ENCODE peak calls at places on chromosome 20, in four cellular contexts. One of them, this sample, is unnamed.
A peak's percentile ranks its signal among the peaks of the same experiment; 100 is the strongest.

GRCh38 chr20:3818155-3819151 is 1.9 kb upstream of the AP5S1 start:
- DNase-seq in fibroblast of lung: peak; percentile 74
- DNase-seq in GF-D8: peak; percentile 55
- DNase-seq in NCI-H82: peak; percentile 94
- DNase-seq in this sample: no peak

GRCh38 chr20:40090236-40090635 is 598.8 kb downstream of the MAFB start:
- DNase-seq in GF-D8: no peak
- DNase-seq in NCI-H82: no peak
- DNase-seq in fibroblast of lung: no peak
- DNase-seq in this sample: no peak

GRCh38 chr20:57686931-57687652 is 22.7 kb downstream of the PMEPA1 start:
- DNase-seq in GF-D8: no peak
- DNase-seq in fibroblast of lung: no peak
- DNase-seq in NCI-H82: no peak
- DNase-seq in this sample: no peak

GRCh38 chr20:38985603-38986170 is 23.5 kb downstream of the DHX35 start:
- DNase-seq in GF-D8: no peak
- DNase-seq in fibroblast of lung: peak; percentile 92
- DNase-seq in NCI-H82: no peak
- DNase-seq in this sample: no peak

GRCh38 chr20:63064310-63064709 is 57.5 kb upstream of the BHLHE23 start:
- DNase-seq in fibroblast of lung: no peak
- DNase-seq in GF-D8: no peak
- DNase-seq in NCI-H82: no peak
- DNase-seq in this sample: no peak

GRCh38 chr20:14902432-14903089 is 565.1 kb upstream of the FLRT3 start:
- DNase-seq in NCI-H82: no peak
- DNase-seq in GF-D8: no peak
- DNase-seq in fibroblast of lung: no peak
- DNase-seq in this sample: no peak

GRCh38 chr20:57399587-57400261 is 8.5 kb downstream of the RBM38 start:
- DNase-seq in GF-D8: no peak
- DNase-seq in fibroblast of lung: peak; percentile 20
- DNase-seq in NCI-H82: no peak
- DNase-seq in this sample: no peak

GRCh38 chr20:52001999-52002666 is 189.4 kb downstream of the ZFP64 start:
- DNase-seq in fibroblast of lung: peak; percentile 23
- DNase-seq in GF-D8: no peak
- DNase-seq in NCI-H82: peak; percentile 62
- DNase-seq in this sample: no peak

GRCh38 chr20:56924976-56925695 is 296.0 kb downstream of the TFAP2C start:
- DNase-seq in fibroblast of lung: no peak
- DNase-seq in GF-D8: no peak
- DNase-seq in NCI-H82: peak; percentile 42
- DNase-seq in this sample: no peak

GRCh38 chr20:56249244-56249955 is 868 bp downstream of the MC3R start:
- DNase-seq in fibroblast of lung: no peak
- DNase-seq in GF-D8: peak; percentile 6
- DNase-seq in NCI-H82: peak; percentile 72
- DNase-seq in this sample: peak; percentile 13

GRCh38 chr20:361562-361961 is 14.7 kb downstream of the NRSN2 start:
- DNase-seq in NCI-H82: no peak
- DNase-seq in fibroblast of lung: no peak
- DNase-seq in GF-D8: no peak
- DNase-seq in this sample: no peak

GRCh38 chr20:10673831-10674683 is at the start of gene JAG1:
- DNase-seq in NCI-H82: peak; percentile 97
- DNase-seq in fibroblast of lung: peak; percentile 91
- DNase-seq in GF-D8: peak; percentile 82
- DNase-seq in this sample: peak; percentile 67

GRCh38 chr20:7790189-7790588 is 150.1 kb downstream of the HAO1 start:
- DNase-seq in NCI-H82: no peak
- DNase-seq in GF-D8: no peak
- DNase-seq in fibroblast of lung: peak; percentile 78
- DNase-seq in this sample: no peak

GRCh38 chr20:63886054-63886419 is 8.9 kb upstream of the DNAJC5 start:
- DNase-seq in GF-D8: no peak
- DNase-seq in fibroblast of lung: no peak
- DNase-seq in NCI-H82: no peak
- DNase-seq in this sample: no peak

GRCh38 chr20:13771853-13772453 is 12.8 kb downstream of the ESF1 start:
- DNase-seq in GF-D8: no peak
- DNase-seq in fibroblast of lung: peak; percentile 15
- DNase-seq in NCI-H82: peak; percentile 57
- DNase-seq in this sample: peak; percentile 66

GRCh38 chr20:41172296-41173140 is 35.2 kb downstream of the PLCG1 start:
- DNase-seq in NCI-H82: no peak
- DNase-seq in fibroblast of lung: no peak
- DNase-seq in GF-D8: no peak
- DNase-seq in this sample: no peak

GRCh38 chr20:13694420-13695150 is 55.9 kb upstream of the TASP1 start:
- DNase-seq in NCI-H82: no peak
- DNase-seq in GF-D8: no peak
- DNase-seq in fibroblast of lung: peak; percentile 49
- DNase-seq in this sample: no peak

GRCh38 chr20:17936791-17937687 is 31.6 kb downstream of the SNX5 start:
- DNase-seq in GF-D8: no peak
- DNase-seq in NCI-H82: no peak
- DNase-seq in fibroblast of lung: peak; percentile 60
- DNase-seq in this sample: no peak

GRCh38 chr20:47885909-47886453 is 100.7 kb upstream of the SULF2 start:
- DNase-seq in NCI-H82: no peak
- DNase-seq in fibroblast of lung: no peak
- DNase-seq in GF-D8: no peak
- DNase-seq in this sample: no peak

GRCh38 chr20:20525756-20526155 is 157.9 kb downstream of the INSM1 start:
- DNase-seq in NCI-H82: no peak
- DNase-seq in GF-D8: no peak
- DNase-seq in fibroblast of lung: no peak
- DNase-seq in this sample: no peak

GRCh38 chr20:52789716-52790115 is 182.4 kb upstream of the TSHZ2 start:
- DNase-seq in fibroblast of lung: no peak
- DNase-seq in NCI-H82: no peak
- DNase-seq in GF-D8: no peak
- DNase-seq in this sample: no peak

GRCh38 chr20:44068311-44068710 is 118.7 kb downstream of the JPH2 start:
- DNase-seq in GF-D8: no peak
- DNase-seq in fibroblast of lung: no peak
- DNase-seq in NCI-H82: peak; percentile 33
- DNase-seq in this sample: no peak